ENCODE peak calls at places on chromosomes 2 and 18, in ten cellular contexts. E, U, V, D, Q, K, N, Z, O and P are unnamed samples. For H3K36me3, the result is how much of the 10 kb centered on the place peaks cover.

GRCh38 chr2:133765693-133766092 is 197.4 kb upstream of the NCKAP5 start:
- DNase-seq in E (no peak), U (no peak), V (no peak), D (no peak), Q (no peak), K (no peak), N (peak), Z (no peak), O (no peak), P (no peak)

GRCh38 chr2:8487461-8487932 is 194.4 kb upstream of the ID2 start:
- DNase-seq in E (no peak), U (no peak), V (peak), D (no peak), Q (peak), K (no peak), N (no peak), Z (no peak), O (no peak), P (peak)

GRCh38 chr18:53153281-53153680 is 813.3 kb downstream of the DCC start:
- DNase-seq in E (no peak), U (no peak), V (peak), D (no peak), Q (no peak), K (peak), N (no peak), Z (no peak), O (no peak), P (no peak)

GRCh38 chr18:63180333-63180732 is 139.2 kb downstream of the BCL2 start:
- DNase-seq in E (no peak), U (no peak), V (no peak), D (no peak), Q (no peak), K (no peak), N (no peak), Z (no peak), O (no peak), P (no peak)

GRCh38 chr2:177489719-177490301 is 97.2 kb downstream of the AGPS start:
- DNase-seq in E (no peak), U (no peak), V (peak), D (no peak), Q (no peak), K (peak), N (no peak), Z (no peak), O (no peak), P (peak)

GRCh38 chr2:239646184-239646583 is 245.4 kb upstream of the HDAC4 start:
- DNase-seq in E (no peak), U (no peak), V (no peak), D (no peak), Q (peak), K (no peak), N (no peak), Z (no peak), O (no peak), P (no peak)

GRCh38 chr2:139949242-139949972 is 1169.2 kb upstream of the NXPH2 start:
- DNase-seq in E (no peak), U (no peak), V (no peak), D (no peak), Q (no peak), K (no peak), N (no peak), Z (no peak), O (no peak), P (no peak)

GRCh38 chr2:55961318-55961911 is 37.8 kb upstream of the EFEMP1 start:
- DNase-seq in E (no peak), U (no peak), V (peak), D (no peak), Q (no peak), K (peak), N (peak), Z (no peak), O (no peak), P (peak)

GRCh38 chr2:160062283-160063005 is at the start of gene PLA2R1:
- DNase-seq in E (peak), U (peak), V (peak), D (peak), Q (peak), K (peak), N (no peak), Z (peak), O (peak), P (peak)

GRCh38 chr2:70472256-70472905 is 81.2 kb downstream of the TGFA start:
- DNase-seq in E (no peak), U (no peak), V (no peak), D (no peak), Q (no peak), K (no peak), N (no peak), Z (no peak), O (no peak), P (no peak)

GRCh38 chr18:13374468-13375301 is 156.1 kb downstream of the LDLRAD4 start:
- DNase-seq in E (no peak), U (no peak), V (peak), D (no peak), Q (no peak), K (no peak), N (peak), Z (no peak), O (no peak), P (no peak)

GRCh38 chr2:231795525-231796327 is 9.5 kb downstream of the COPS7B start:
- DNase-seq in E (no peak), U (no peak), V (peak), D (no peak), Q (peak), K (peak), N (peak), Z (no peak), O (no peak), P (peak)

GRCh38 chr2:207676827-207677354 is 34.5 kb upstream of the CCNYL1 start:
- DNase-seq in E (no peak), U (no peak), V (no peak), D (no peak), Q (no peak), K (no peak), N (peak), Z (no peak), O (no peak), P (peak)

GRCh38 chr2:185921048-185921756 is 182.6 kb downstream of the FSIP2 start:
- DNase-seq in E (no peak), U (no peak), V (no peak), D (no peak), Q (no peak), K (no peak), N (no peak), Z (no peak), O (no peak), P (peak)

GRCh38 chr18:9117980-9118841 is 15.7 kb downstream of the NDUFV2 start:
- DNase-seq in E (no peak), U (no peak), V (no peak), D (no peak), Q (no peak), K (no peak), N (no peak), Z (no peak), O (no peak), P (peak)

GRCh38 chr2:99337931-99338580 is 867 bp downstream of the EIF5B start:
- DNase-seq in E (no peak), U (no peak), V (peak), D (no peak), Q (no peak), K (peak), N (no peak), Z (no peak), O (no peak), P (peak)

GRCh38 chr2:209686417-209686816 is 85.2 kb upstream of the UNC80 start:
- DNase-seq in E (no peak), U (no peak), V (no peak), D (no peak), Q (no peak), K (no peak), N (no peak), Z (no peak), O (no peak), P (no peak)

GRCh38 chr2:216810399-216811160 is 49.3 kb downstream of the TNP1 start:
- DNase-seq in E (no peak), U (no peak), V (no peak), D (peak), Q (no peak), K (no peak), N (no peak), Z (no peak), O (no peak), P (no peak)

GRCh38 chr2:216757532-216757931 is 62.2 kb upstream of the IGFBP5 start:
- DNase-seq in E (no peak), U (no peak), V (no peak), D (no peak), Q (no peak), K (no peak), N (no peak), Z (no peak), O (no peak), P (no peak)

GRCh38 chr2:10042301-10043161 is 819 bp upstream of the KLF11 start:
- DNase-seq in E (peak), U (peak), V (peak), D (peak), Q (peak), K (peak), N (peak), Z (peak), O (peak), P (no peak)

GRCh38 chr2:39435254-39435653 is 1.8 kb downstream of the MAP4K3 start:
- DNase-seq in E (no peak), U (no peak), V (peak), D (no peak), Q (no peak), K (peak), N (no peak), Z (no peak), O (no peak), P (no peak)

GRCh38 chr2:142037051-142037450 is 93.8 kb downstream of the LRP1B start:
- DNase-seq in E (no peak), U (no peak), V (peak), D (no peak), Q (no peak), K (peak), N (peak), Z (no peak), O (no peak), P (peak)

GRCh38 chr2:7709907-7710306 is 792.7 kb downstream of the RNF144A start:
- DNase-seq in E (no peak), U (no peak), V (no peak), D (no peak), Q (no peak), K (no peak), N (no peak), Z (no peak), O (no peak), P (peak)

GRCh38 chr2:226446406-226447001 is 353.1 kb downstream of the IRS1 start:
- DNase-seq in E (no peak), U (no peak), V (no peak), D (no peak), Q (no peak), K (peak), N (no peak), Z (no peak), O (no peak), P (no peak)

GRCh38 chr2:88657131-88657530 is 29.9 kb upstream of the EIF2AK3 start:
- DNase-seq in E (no peak), U (no peak), V (no peak), D (no peak), Q (no peak), K (no peak), N (peak), Z (no peak), O (no peak), P (peak)

GRCh38 chr2:195683174-195683573 is 26.1 kb downstream of the SLC39A10 start:
- DNase-seq in E (no peak), U (no peak), V (no peak), D (no peak), Q (no peak), K (no peak), N (peak), Z (no peak), O (no peak), P (peak)

GRCh38 chr2:179561702-179562101 is 297.1 kb upstream of the SESTD1 start:
- DNase-seq in E (no peak), U (no peak), V (no peak), D (no peak), Q (no peak), K (no peak), N (no peak), Z (no peak), O (no peak), P (no peak)

GRCh38 chr2:41600460-41600859 is 447.4 kb upstream of the PKDCC start:
- DNase-seq in E (no peak), U (no peak), V (no peak), D (no peak), Q (no peak), K (no peak), N (no peak), Z (no peak), O (no peak), P (no peak)

GRCh38 chr2:236576978-236577377 is 7.4 kb downstream of the ACKR3 start:
- DNase-seq in E (no peak), U (no peak), V (no peak), D (no peak), Q (no peak), K (no peak), N (no peak), Z (no peak), O (no peak), P (no peak)

GRCh38 chr2:118190365-118190916 is 102.2 kb downstream of the INSIG2 start:
- DNase-seq in E (no peak), U (no peak), V (no peak), D (no peak), Q (no peak), K (no peak), N (no peak), Z (no peak), O (no peak), P (peak)

GRCh38 chr2:48400553-48401179 is 129.3 kb upstream of the STON1 start:
- DNase-seq in E (no peak), U (no peak), V (no peak), D (no peak), Q (no peak), K (no peak), N (no peak), Z (no peak), O (no peak), P (no peak)

GRCh38 chr2:179422037-179422643 is 157.5 kb upstream of the SESTD1 start:
- DNase-seq in E (peak), U (peak), V (peak), D (peak), Q (peak), K (peak), N (peak), Z (peak), O (peak), P (peak)

GRCh38 chr2:197198890-197199289 is 111.7 kb downstream of the ANKRD44 start:
- DNase-seq in E (peak), U (peak), V (no peak), D (peak), Q (peak), K (no peak), N (no peak), Z (peak), O (peak), P (no peak)

GRCh38 chr18:54444309-54444914 is 86.7 kb downstream of the C18orf54 start:
- DNase-seq in E (peak), U (no peak), V (peak), D (no peak), Q (peak), K (peak), N (peak), Z (peak), O (no peak), P (peak)

GRCh38 chr2:38245114-38245641 is 131.9 kb downstream of the ATL2 start:
- DNase-seq in E (no peak), U (no peak), V (peak), D (no peak), Q (no peak), K (no peak), N (no peak), Z (no peak), O (no peak), P (peak)

GRCh38 chr2:19357383-19358241 is 811 bp downstream of the OSR1 start:
- DNase-seq in E (no peak), U (peak), V (peak), D (no peak), Q (no peak), K (peak), N (no peak), Z (peak), O (no peak), P (peak)

GRCh38 chr2:216858312-216858711 is 1.6 kb downstream of the TNP1 start:
- DNase-seq in E (no peak), U (no peak), V (no peak), D (no peak), Q (no peak), K (no peak), N (no peak), Z (no peak), O (no peak), P (peak)

GRCh38 chr2:51424418-51424817 is 392.5 kb upstream of the NRXN1 start:
- DNase-seq in E (no peak), U (peak), V (peak), D (no peak), Q (no peak), K (peak), N (no peak), Z (no peak), O (peak), P (no peak)

GRCh38 chr2:151556121-151556520 is 146.4 kb downstream of the RIF1 start:
- DNase-seq in E (no peak), U (no peak), V (no peak), D (no peak), Q (no peak), K (no peak), N (no peak), Z (no peak), O (no peak), P (peak)

GRCh38 chr18:54205951-54206350 is 18.5 kb downstream of the MBD2 start:
- DNase-seq in E (no peak), U (no peak), V (no peak), D (no peak), Q (no peak), K (no peak), N (no peak), Z (no peak), O (no peak), P (no peak)

GRCh38 chr2:176137249-176137573 is 7.7 kb downstream of the HOXD8 start:
- DNase-seq in E (no peak), U (no peak), V (no peak), D (no peak), Q (no peak), K (no peak), N (no peak), Z (no peak), O (no peak), P (no peak)
- H3K4me3 ChIP-seq in E (peak), U (no peak), V (peak), D (peak), Q (peak), K (peak), N (no peak), Z (peak), O (peak), P (no peak)

GRCh38 chr18:79438581-79438980 is 42.9 kb downstream of the NFATC1 start:
- DNase-seq in E (no peak), U (no peak), V (no peak), D (peak), Q (no peak), K (no peak), N (no peak), Z (no peak), O (no peak), P (no peak)
- H3K36me3 ChIP-seq in E (under half), U (under half), V (under half), D (under half), Q (under half), K (under half), N (under half), Z (under half), O (under half), P (under half)

GRCh38 chr18:45569566-45569965 is 45.7 kb upstream of the SLC14A2 start:
- DNase-seq in E (no peak), U (no peak), V (no peak), D (no peak), Q (no peak), K (no peak), N (no peak), Z (peak), O (no peak), P (no peak)
- TF ChIP-seq CTCF in E (no peak), U (no peak), V (no peak), D (no peak), Q (no peak), K (no peak), N (no peak), Z (no peak), O (no peak), P (no peak)

DNA sequence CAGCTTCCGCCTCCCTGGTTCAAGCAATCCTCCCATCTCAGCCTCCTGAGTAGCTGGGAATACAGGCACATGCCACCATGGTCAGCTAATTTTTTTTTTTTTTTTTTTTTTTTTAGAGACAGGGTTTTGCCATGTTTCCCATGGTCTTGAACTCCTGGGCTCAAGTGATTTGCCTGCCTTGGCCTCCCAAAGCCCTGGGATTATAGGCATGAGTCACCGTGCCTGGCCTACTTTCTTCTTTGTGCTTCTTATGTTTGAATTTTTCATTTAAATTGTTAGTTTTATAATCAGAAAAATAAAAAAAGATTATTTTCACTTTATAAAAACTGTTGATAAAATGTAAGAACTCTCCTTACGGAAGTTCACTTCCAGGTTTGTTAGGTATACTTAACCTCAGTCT is 101.5 kb upstream of the LPIN2 start:
- DNase-seq in E (no peak), U (no peak), V (no peak), D (no peak), Q (no peak), K (no peak), N (no peak), Z (no peak), O (no peak), P (no peak)
- H3K4me3 ChIP-seq in E (no peak), U (no peak), V (no peak), D (no peak), Q (no peak), K (no peak), N (no peak), Z (no peak), O (no peak), P (no peak)

GRCh38 chr2:215431778-215432758 is 3.8 kb downstream of the FN1 start:
- DNase-seq in E (no peak), U (no peak), V (no peak), D (no peak), Q (no peak), K (no peak), N (peak), Z (no peak), O (no peak), P (no peak)

GRCh38 chr2:215430528-215431187 is 5.2 kb downstream of the FN1 start:
- DNase-seq in E (no peak), U (no peak), V (no peak), D (no peak), Q (no peak), K (peak), N (peak), Z (no peak), O (no peak), P (no peak)

GRCh38 chr2:215431290-215431689 is 4.6 kb downstream of the FN1 start:
- DNase-seq in E (no peak), U (no peak), V (no peak), D (no peak), Q (no peak), K (no peak), N (no peak), Z (no peak), O (no peak), P (no peak)

GRCh38 chr2:215434447-215435260 is 1.2 kb downstream of the FN1 start:
- DNase-seq in E (no peak), U (no peak), V (peak), D (no peak), Q (no peak), K (no peak), N (no peak), Z (no peak), O (no peak), P (no peak)

GRCh38 chr2:215432759-215433594 is 2.9 kb downstream of the FN1 start:
- DNase-seq in E (no peak), U (no peak), V (no peak), D (no peak), Q (no peak), K (no peak), N (peak), Z (no peak), O (no peak), P (no peak)
- H3K36me3 ChIP-seq in E (under half), U (under half), V (under half), D (under half), Q (under half), K (under half), N (half or more), Z (under half), O (under half), P (under half)

DNA sequence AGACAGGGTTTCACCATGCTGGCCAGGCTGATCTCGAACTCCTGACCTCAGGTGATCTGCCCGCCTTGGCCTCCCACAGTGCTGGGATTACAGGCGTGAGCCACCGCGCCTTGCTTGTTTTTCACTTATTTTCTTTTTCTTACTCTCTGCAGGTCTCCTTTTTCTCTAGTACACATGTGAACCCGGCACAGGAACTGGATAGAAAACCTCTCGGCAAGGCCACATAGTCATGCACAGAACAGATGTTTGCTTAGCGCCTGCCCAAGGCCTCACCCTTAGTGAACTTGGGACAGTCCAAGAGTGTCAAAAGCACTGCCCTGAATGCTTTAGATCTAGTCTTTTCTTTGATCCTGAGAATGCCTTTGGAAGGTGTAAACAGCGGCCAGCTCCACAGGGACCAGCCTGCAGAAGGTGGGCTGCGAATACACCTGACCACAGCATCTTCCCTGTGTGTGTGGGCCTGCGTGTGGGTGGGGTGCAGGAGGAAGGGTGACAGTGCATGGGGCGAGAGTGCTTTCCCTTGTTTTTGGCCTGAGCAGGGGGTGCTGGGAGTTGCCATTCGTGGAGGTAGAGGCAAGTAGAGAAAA is 27.0 kb downstream of the IMPA2 start:
- DNase-seq in E (no peak), U (no peak), V (no peak), D (peak), Q (peak), K (no peak), N (no peak), Z (no peak), O (peak), P (no peak)
- TF ChIP-seq CTCF in E (no peak), U (no peak), V (no peak), D (no peak), Q (no peak), K (no peak), N (no peak), Z (no peak), O (no peak), P (no peak)